ENCODE peak calls at places on chromosomes 11 and 22, in four cellular contexts. O, Z, I and U are unnamed samples.

GRCh38 chr11:101759771-101760450 is 154.9 kb upstream of the CEP126 start:
- DNase-seq in O (no peak), I (no peak), Z (peak; percentile 1), U (no peak)

GRCh38 chr11:5992604-5993251 is 5.9 kb upstream of the OR52L1 start:
- DNase-seq in I (no peak), Z (peak; percentile 3), O (no peak), U (no peak)

GRCh38 chr22:39101226-39101625 is 4.2 kb downstream of the APOBEC3H start:
- DNase-seq in I (no peak), O (no peak), Z (no peak), U (no peak)

GRCh38 chr11:73401924-73402833 is 26.0 kb downstream of the RELT start:
- DNase-seq in O (no peak), I (no peak), Z (no peak), U (no peak)

GRCh38 chr11:126124284-126124683 is 61.6 kb upstream of the CDON start:
- DNase-seq in O (no peak), I (no peak), Z (no peak), U (no peak)

GRCh38 chr22:44925465-44926123 is 84.2 kb downstream of the PHF21B start:
- DNase-seq in O (no peak), I (no peak), Z (no peak), U (no peak)

GRCh38 chr11:134040386-134041297 is 28.2 kb upstream of the JAM3 start:
- DNase-seq in I (no peak), O (no peak), Z (peak; percentile 20), U (no peak)

GRCh38 chr11:104609297-104609696 is 289.0 kb downstream of the CASP12 start:
- DNase-seq in Z (peak; percentile 15), O (peak; percentile 3), I (peak; percentile 38), U (no peak)

GRCh38 chr11:83713701-83714100 is 427.5 kb upstream of the CCDC90B start:
- DNase-seq in I (no peak), O (peak; percentile 17), Z (peak; percentile 95), U (no peak)

GRCh38 chr11:68313574-68314202 is 1.3 kb downstream of the LRP5 start:
- DNase-seq in Z (no peak), I (no peak), O (no peak), U (no peak)

GRCh38 chr11:118614511-118614910 is 7.1 kb downstream of the PHLDB1 start:
- DNase-seq in Z (no peak), O (no peak), I (no peak), U (no peak)

GRCh38 chr22:42330953-42331525 is 60.6 kb upstream of the TCF20 start:
- DNase-seq in I (no peak), O (no peak), Z (no peak), U (no peak)

GRCh38 chr22:23074451-23074850 is 4.1 kb downstream of the GNAZ start:
- DNase-seq in I (no peak), O (no peak), Z (no peak), U (no peak)

GRCh38 chr11:10645212-10645795 is 48.3 kb downstream of the IRAG1 start:
- DNase-seq in Z (no peak), O (no peak), I (no peak), U (peak; percentile 35)

GRCh38 chr22:23815781-23816551 is 22.8 kb downstream of the DERL3 start:
- DNase-seq in I (no peak), Z (no peak), O (no peak), U (no peak)

GRCh38 chr11:64438986-64439771 is 80.2 kb downstream of the RPS6KA4 start:
- DNase-seq in Z (no peak), O (no peak), I (no peak), U (no peak)

GRCh38 chr11:61025819-61026120 is 54.3 kb downstream of the CD6 start:
- DNase-seq in I (no peak), Z (no peak), O (no peak), U (no peak)

GRCh38 chr11:134334796-134335571 is 3.2 kb downstream of the GLB1L2 start:
- DNase-seq in Z (no peak), I (no peak), O (no peak), U (no peak)

GRCh38 chr22:35594686-35595085 is 22.4 kb downstream of the MB start:
- DNase-seq in I (no peak), O (no peak), Z (no peak), U (no peak)

GRCh38 chr11:44524751-44525171 is 40.7 kb upstream of the CD82 start:
- DNase-seq in Z (no peak), I (no peak), O (no peak), U (no peak)

GRCh38 chr11:129410561-129410960 is 34.9 kb downstream of the BARX2 start:
- DNase-seq in I (no peak), Z (no peak), O (no peak), U (peak; percentile 31)

GRCh38 chr11:61775606-61776554 is 16.5 kb downstream of the TMEM258 start:
- DNase-seq in O (no peak), Z (no peak), I (no peak), U (peak; percentile 33)

GRCh38 chr22:23521442-23522113 is 58.5 kb downstream of the IGLL1 start:
- DNase-seq in Z (peak; percentile 75), O (peak; percentile 92), I (peak; percentile 34), U (peak; percentile 37)

GRCh38 chr11:125688066-125688465 is 7.4 kb upstream of the ACRV1 start:
- DNase-seq in O (no peak), I (no peak), Z (no peak), U (no peak)

GRCh38 chr11:76085321-76085720 is 121.0 kb downstream of the WNT11 start:
- DNase-seq in O (no peak), I (no peak), Z (no peak), U (no peak)

GRCh38 chr11:58068640-58069039 is 37.9 kb downstream of the OR6Q1 start:
- DNase-seq in O (no peak), Z (no peak), I (no peak), U (no peak)

GRCh38 chr11:71420455-71421241 is 27.5 kb downstream of the DHCR7 start:
- DNase-seq in O (peak; percentile 13), I (peak; percentile 12), Z (peak; percentile 50), U (no peak)

GRCh38 chr11:115527534-115528125 is 23.4 kb upstream of the CADM1 start:
- DNase-seq in Z (no peak), I (no peak), O (no peak), U (no peak)

GRCh38 chr11:66037327-66037726 is 11.0 kb upstream of the CATSPER1 start:
- DNase-seq in I (no peak), O (no peak), Z (no peak), U (no peak)

GRCh38 chr11:79179087-79179486 is 261.7 kb downstream of the TENM4 start:
- DNase-seq in O (peak; percentile 7), Z (no peak), I (no peak), U (no peak)

GRCh38 chr11:19076744-19077589 is 16.4 kb upstream of the MRGPRX2 start:
- DNase-seq in O (peak; percentile 47), Z (peak; percentile 42), I (peak; percentile 71), U (no peak)

GRCh38 chr22:23149743-23150238 is 4.5 kb downstream of the RAB36 start:
- DNase-seq in Z (no peak), O (no peak), I (no peak), U (no peak)

GRCh38 chr11:111634981-111635705 is 32.9 kb downstream of the SIK2 start:
- DNase-seq in Z (no peak), I (no peak), O (no peak), U (no peak)